ENCODE peak calls at places on chromosomes 16 and 17, in four cellular contexts. One of them, this sample, is unnamed.

GRCh38 chr17:83145831-83146230 is 66.4 kb downstream of the METRNL start:
- DNase-seq in HCT116: no peak
- DNase-seq in K562: no peak
- DNase-seq in GM12878: no peak
- DNase-seq in this sample: no peak

GRCh38 chr16:63672493-63672892 is 1449.4 kb downstream of the CDH11 start:
- DNase-seq in HCT116: no peak
- DNase-seq in K562: no peak
- DNase-seq in GM12878: no peak
- DNase-seq in this sample: no peak

GRCh38 chr16:72203401-72203800 is 31.4 kb upstream of the PMFBP1 start:
- DNase-seq in HCT116: no peak
- DNase-seq in K562: no peak
- DNase-seq in GM12878: peak
- DNase-seq in this sample: no peak

GRCh38 chr17:51510940-51511339 is 250.6 kb downstream of the UTP18 start:
- DNase-seq in HCT116: no peak
- DNase-seq in K562: no peak
- DNase-seq in GM12878: no peak
- DNase-seq in this sample: no peak

GRCh38 chr16:27323781-27324561 is 10.2 kb downstream of the IL4R start:
- DNase-seq in HCT116: no peak
- DNase-seq in K562: no peak
- DNase-seq in GM12878: no peak
- DNase-seq in this sample: no peak

GRCh38 chr17:48814504-48814903 is 2.5 kb downstream of the TTLL6 start:
- DNase-seq in HCT116: peak
- DNase-seq in K562: peak
- DNase-seq in GM12878: no peak
- DNase-seq in this sample: peak

GRCh38 chr17:4631836-4632582 is 9.5 kb downstream of the ALOX15 start:
- DNase-seq in HCT116: no peak
- DNase-seq in K562: no peak
- DNase-seq in GM12878: no peak
- DNase-seq in this sample: no peak

GRCh38 chr17:5821057-5821456 is 236.7 kb upstream of the NLRP1 start:
- DNase-seq in HCT116: no peak
- DNase-seq in K562: no peak
- DNase-seq in GM12878: no peak
- DNase-seq in this sample: no peak

GRCh38 chr17:61149862-61150362 is 249.7 kb upstream of the TBX2 start:
- DNase-seq in HCT116: no peak
- DNase-seq in K562: no peak
- DNase-seq in GM12878: no peak
- DNase-seq in this sample: peak

GRCh38 chr16:72664480-72665408 is 383.2 kb downstream of the ZFHX3 start:
- DNase-seq in HCT116: peak
- DNase-seq in K562: peak
- DNase-seq in GM12878: peak
- DNase-seq in this sample: peak

GRCh38 chr17:44848961-44849489 is 1.3 kb downstream of the HIGD1B start:
- DNase-seq in HCT116: no peak
- DNase-seq in K562: no peak
- DNase-seq in GM12878: no peak
- DNase-seq in this sample: peak

GRCh38 chr17:2386400-2387085 is 14.3 kb downstream of the MNT start:
- DNase-seq in HCT116: no peak
- DNase-seq in K562: no peak
- DNase-seq in GM12878: no peak
- DNase-seq in this sample: peak

GRCh38 chr16:73387979-73388378 is 340.1 kb upstream of the ZFHX3 start:
- DNase-seq in HCT116: no peak
- DNase-seq in K562: no peak
- DNase-seq in GM12878: no peak
- DNase-seq in this sample: no peak

GRCh38 chr17:75785770-75786538 is 1.3 kb downstream of the UNK start:
- DNase-seq in HCT116: no peak
- DNase-seq in K562: no peak
- DNase-seq in GM12878: no peak
- DNase-seq in this sample: peak

GRCh38 chr16:54400261-54400660 is 113.7 kb upstream of the IRX3 start:
- DNase-seq in HCT116: no peak
- DNase-seq in K562: no peak
- DNase-seq in GM12878: no peak
- DNase-seq in this sample: no peak

GRCh38 chr16:12971216-12971615 is 69.8 kb downstream of the SHISA9 start:
- DNase-seq in HCT116: no peak
- DNase-seq in K562: peak
- DNase-seq in GM12878: no peak
- DNase-seq in this sample: peak

GRCh38 chr17:75067856-75068255 is 19.9 kb upstream of the SLC16A5 start:
- DNase-seq in HCT116: no peak
- DNase-seq in K562: no peak
- DNase-seq in GM12878: no peak
- DNase-seq in this sample: no peak

GRCh38 chr16:53502331-53503269 is at the start of gene AKTIP:
- DNase-seq in HCT116: no peak
- DNase-seq in K562: no peak
- DNase-seq in GM12878: no peak
- DNase-seq in this sample: peak

GRCh38 chr16:54511181-54511731 is 224.7 kb upstream of the IRX3 start:
- DNase-seq in HCT116: no peak
- DNase-seq in K562: no peak
- DNase-seq in GM12878: no peak
- DNase-seq in this sample: no peak

GRCh38 chr17:5676012-5676411 is 91.7 kb upstream of the NLRP1 start:
- DNase-seq in HCT116: no peak
- DNase-seq in K562: no peak
- DNase-seq in GM12878: peak
- DNase-seq in this sample: no peak

GRCh38 chr16:29644973-29645698 is 17.9 kb upstream of the SPN start:
- DNase-seq in HCT116: no peak
- DNase-seq in K562: no peak
- DNase-seq in GM12878: no peak
- DNase-seq in this sample: no peak

GRCh38 chr16:50088302-50088701 is 22.5 kb downstream of the HEATR3 start:
- DNase-seq in HCT116: no peak
- DNase-seq in K562: no peak
- DNase-seq in GM12878: no peak
- DNase-seq in this sample: no peak
- TF ChIP-seq SIN3A in HCT116: no peak
- TF ChIP-seq SIN3A in K562: no peak
- TF ChIP-seq SIN3A in GM12878: no peak
- TF ChIP-seq SIN3A in this sample: no peak

GRCh38 chr16:10097273-10097672 is 85.0 kb downstream of the GRIN2A start:
- DNase-seq in HCT116: no peak
- DNase-seq in K562: no peak
- DNase-seq in GM12878: no peak
- DNase-seq in this sample: no peak

GRCh38 chr16:10103700-10104099 is 78.5 kb downstream of the GRIN2A start:
- DNase-seq in HCT116: no peak
- DNase-seq in K562: no peak
- DNase-seq in GM12878: no peak
- DNase-seq in this sample: no peak

GRCh38 chr16:10100829-10101228 is 81.4 kb downstream of the GRIN2A start:
- DNase-seq in HCT116: no peak
- DNase-seq in K562: no peak
- DNase-seq in GM12878: no peak
- DNase-seq in this sample: no peak

GRCh38 chr16:10103096-10103495 is 79.1 kb downstream of the GRIN2A start:
- DNase-seq in HCT116: no peak
- DNase-seq in K562: no peak
- DNase-seq in GM12878: no peak
- DNase-seq in this sample: no peak

DNA sequence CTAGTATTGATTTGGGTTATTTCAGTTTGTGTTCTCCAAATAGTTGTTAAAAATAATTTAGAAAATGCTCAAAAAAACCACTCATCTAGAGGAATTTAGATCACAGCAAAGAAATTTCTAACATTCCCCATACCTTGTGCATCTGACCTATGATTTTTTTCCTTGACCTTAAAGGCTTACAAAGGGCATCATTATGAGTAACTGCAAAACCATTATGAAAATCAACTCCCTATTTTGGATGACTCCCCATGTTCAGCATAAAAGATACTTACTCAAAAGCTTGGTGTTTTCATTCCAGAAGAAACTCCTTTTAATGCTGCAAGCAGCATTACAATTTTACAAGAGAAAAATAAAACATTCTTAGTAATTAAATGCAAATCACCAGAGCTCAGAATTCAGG is 83.2 kb downstream of the GRIN2A start:
- DNase-seq in HCT116: no peak
- DNase-seq in K562: no peak
- DNase-seq in GM12878: no peak
- DNase-seq in this sample: no peak
- H3K9ac ChIP-seq in HCT116: no peak
- H3K9ac ChIP-seq in K562: no peak
- H3K9ac ChIP-seq in GM12878: no peak
- H3K9ac ChIP-seq in this sample: no peak

DNA sequence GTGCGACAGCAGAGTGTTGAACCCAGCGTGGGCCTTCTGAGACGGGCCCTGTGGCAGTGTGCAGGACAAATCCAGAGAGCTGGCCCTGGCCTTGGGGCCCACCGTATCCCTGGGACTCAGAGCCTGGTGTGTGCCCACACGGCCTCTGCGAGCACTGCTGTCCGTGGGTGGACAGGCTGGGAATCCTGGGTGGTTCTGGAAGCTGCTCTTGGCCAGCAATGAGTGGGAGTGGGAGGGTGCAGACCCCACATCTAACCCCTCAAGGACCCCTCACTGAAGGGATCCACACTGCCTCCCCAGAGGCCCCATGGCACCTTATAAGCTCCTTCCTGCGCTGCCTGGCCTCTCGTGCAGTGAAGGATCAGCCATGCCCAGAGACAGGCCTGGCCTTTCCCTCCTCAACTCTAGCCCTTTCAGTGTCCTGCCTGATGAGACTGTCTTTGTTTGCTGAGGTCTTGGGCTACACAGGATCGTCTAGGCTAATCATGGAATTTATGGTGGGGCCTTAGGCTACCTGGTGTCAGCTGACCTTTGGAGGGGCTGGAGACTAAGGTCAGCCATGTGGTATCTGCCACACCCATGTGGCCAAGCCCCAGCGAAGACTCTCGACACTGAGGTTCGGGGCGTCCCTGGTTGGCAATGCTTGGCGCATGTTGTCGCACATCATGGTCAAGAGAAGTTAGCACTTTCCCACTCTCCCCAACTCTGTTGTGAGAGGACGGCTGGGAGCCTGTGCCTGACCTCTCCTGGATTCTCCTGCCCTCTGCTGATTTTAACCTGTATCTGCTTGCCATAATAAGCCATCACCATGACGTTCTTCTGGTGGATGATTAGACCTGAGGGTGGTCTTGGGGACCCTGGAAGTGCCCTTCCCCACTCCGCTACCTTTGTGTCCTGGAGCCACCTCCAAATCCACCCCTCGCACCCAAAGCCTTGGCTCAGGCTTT is 16.4 kb upstream of the GINS2 start:
- DNase-seq in HCT116: no peak
- DNase-seq in K562: no peak
- DNase-seq in GM12878: no peak
- DNase-seq in this sample: no peak
- TF ChIP-seq CTCF in HCT116: no peak
- TF ChIP-seq CTCF in K562: no peak
- TF ChIP-seq CTCF in GM12878: no peak
- TF ChIP-seq CTCF in this sample: no peak

DNA sequence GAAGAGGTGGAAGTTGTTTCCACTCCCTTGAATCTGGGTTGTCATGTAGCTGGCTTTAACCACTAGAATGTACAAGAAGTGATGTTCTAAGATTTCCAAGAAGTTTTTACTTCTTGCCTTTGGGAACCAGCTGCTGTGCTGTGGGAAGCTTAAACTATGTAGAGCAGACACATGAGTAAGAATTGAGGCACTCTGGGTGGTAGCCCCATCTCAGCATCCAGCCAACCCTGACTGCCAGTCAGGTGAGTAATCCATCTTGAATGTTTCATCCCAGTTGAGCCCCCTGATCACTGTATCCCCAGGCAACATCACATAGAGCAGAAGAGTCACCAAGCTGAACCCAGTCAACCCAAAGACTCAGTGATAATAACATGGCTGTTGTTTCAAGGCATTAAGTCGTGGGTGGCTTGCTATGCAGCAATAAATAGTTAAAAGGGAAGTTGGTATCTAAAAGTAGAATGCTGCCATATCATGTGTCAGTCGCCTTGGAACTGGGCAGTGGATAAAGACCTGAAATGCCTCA is 62.8 kb upstream of the GPR139 start:
- DNase-seq in HCT116: no peak
- DNase-seq in K562: no peak
- DNase-seq in GM12878: no peak
- DNase-seq in this sample: no peak
- TF ChIP-seq SIN3A in HCT116: no peak
- TF ChIP-seq SIN3A in K562: no peak
- TF ChIP-seq SIN3A in GM12878: no peak
- TF ChIP-seq SIN3A in this sample: no peak

DNA sequence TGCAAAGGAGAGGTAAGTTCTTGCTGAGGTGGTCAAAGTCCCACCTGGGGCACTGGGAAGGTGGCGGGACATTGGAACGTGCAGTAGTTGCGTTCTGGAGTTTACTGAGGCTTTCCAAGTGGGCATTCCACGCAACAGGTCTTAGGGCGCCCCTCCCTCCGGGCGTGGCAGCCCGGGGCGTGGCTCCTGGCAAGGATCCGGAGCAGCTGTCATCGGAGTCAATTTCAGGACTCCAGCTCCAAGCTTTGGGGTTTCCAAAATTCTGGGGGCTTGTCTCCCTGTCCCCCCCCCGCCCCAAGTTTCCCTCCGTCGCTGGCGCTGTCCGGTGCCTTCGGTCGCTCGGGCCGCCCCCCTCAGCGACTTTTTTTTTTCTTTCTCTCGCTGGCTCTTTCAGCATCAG is 43.1 kb upstream of the AMZ2 start:
- DNase-seq in HCT116: no peak
- DNase-seq in K562: no peak
- DNase-seq in GM12878: no peak
- DNase-seq in this sample: no peak
- H3K9ac ChIP-seq in HCT116: peak
- H3K9ac ChIP-seq in K562: no peak
- H3K9ac ChIP-seq in GM12878: peak
- H3K9ac ChIP-seq in this sample: peak

This sample was measured in SK-N-SH.